ENCODE peak calls at places on chromosomes 13 and 19, in nine cellular contexts. T, L, H, B, U, Y, K, F and C are unnamed samples.
A peak's percentile ranks its signal among the peaks of the same experiment; 100 is the strongest.

GRCh38 chr13:80276371-80277289 is 64.3 kb downstream of the SPRY2 start:
- DNase-seq in T (peak; percentile 91), L (no peak), H (peak; percentile 15), B (peak; percentile 35), U (peak; percentile 4), Y (no peak), K (no peak), F (no peak), C (no peak)

GRCh38 chr13:35866801-35867200 is 264.4 kb downstream of the DCLK1 start:
- DNase-seq in T (no peak), L (no peak), H (peak; percentile 41), B (no peak), U (no peak), Y (no peak), K (no peak), F (no peak), C (no peak)

GRCh38 chr19:46962030-46962570 is 57.5 kb upstream of the NPAS1 start:
- DNase-seq in T (no peak), L (no peak), H (no peak), B (no peak), U (no peak), Y (no peak), K (no peak), F (no peak), C (no peak)

GRCh38 chr13:26202365-26202972 is 19.6 kb downstream of the RNF6 start:
- DNase-seq in T (no peak), L (no peak), H (no peak), B (peak; percentile 0), U (no peak), Y (no peak), K (no peak), F (no peak), C (no peak)

GRCh38 chr13:32917504-32917903 is 98.7 kb upstream of the KL start:
- DNase-seq in T (no peak), L (no peak), H (no peak), B (no peak), U (no peak), Y (no peak), K (no peak), F (no peak), C (no peak)

GRCh38 chr19:3276341-3276799 is 51.9 kb downstream of the CELF5 start:
- DNase-seq in T (no peak), L (no peak), H (peak; percentile 24), B (peak; percentile 93), U (no peak), Y (no peak), K (peak; percentile 69), F (no peak), C (peak; percentile 42)

GRCh38 chr19:4362871-4363545 is 19.6 kb downstream of the MPND start:
- DNase-seq in T (no peak), L (no peak), H (no peak), B (no peak), U (no peak), Y (no peak), K (no peak), F (no peak), C (no peak)

GRCh38 chr13:34748078-34748477 is 194.0 kb upstream of the NBEA start:
- DNase-seq in T (no peak), L (no peak), H (peak; percentile 49), B (peak; percentile 58), U (no peak), Y (no peak), K (no peak), F (no peak), C (no peak)

GRCh38 chr19:51627491-51628138 is 2.6 kb downstream of the SIGLEC5 start:
- DNase-seq in T (no peak), L (no peak), H (no peak), B (no peak), U (no peak), Y (no peak), K (no peak), F (no peak), C (no peak)

GRCh38 chr13:73782781-73783180 is 351.4 kb downstream of the KLF12 start:
- DNase-seq in T (no peak), L (no peak), H (no peak), B (no peak), U (no peak), Y (no peak), K (no peak), F (no peak), C (no peak)

GRCh38 chr19:45179063-45179847 is 671 bp downstream of the BLOC1S3 start:
- DNase-seq in T (no peak), L (no peak), H (peak; percentile 59), B (no peak), U (no peak), Y (no peak), K (peak; percentile 56), F (no peak), C (peak; percentile 57)

GRCh38 chr19:12843328-12843727 is 5.0 kb downstream of the MAST1 start:
- DNase-seq in T (no peak), L (no peak), H (no peak), B (no peak), U (no peak), Y (no peak), K (no peak), F (no peak), C (no peak)

GRCh38 chr19:39546599-39546998 is 6.6 kb upstream of the EID2 start:
- DNase-seq in T (no peak), L (no peak), H (no peak), B (no peak), U (no peak), Y (no peak), K (no peak), F (no peak), C (no peak)

GRCh38 chr13:112855859-112856258 is 113.2 kb upstream of the MCF2L start:
- DNase-seq in T (no peak), L (no peak), H (no peak), B (no peak), U (no peak), Y (no peak), K (no peak), F (no peak), C (no peak)

GRCh38 chr13:49586717-49587116 is 1.4 kb upstream of the RCBTB1 start:
- DNase-seq in T (no peak), L (no peak), H (no peak), B (no peak), U (no peak), Y (no peak), K (no peak), F (no peak), C (no peak)

GRCh38 chr13:23701191-23701590 is 131.0 kb downstream of the TNFRSF19 start:
- DNase-seq in T (no peak), L (peak; percentile 25), H (no peak), B (no peak), U (no peak), Y (no peak), K (no peak), F (no peak), C (no peak)

GRCh38 chr19:12842511-12842910 is 4.2 kb downstream of the MAST1 start:
- DNase-seq in T (no peak), L (no peak), H (no peak), B (no peak), U (no peak), Y (no peak), K (no peak), F (no peak), C (no peak)

GRCh38 chr13:63512095-63512494 is 2096.4 kb upstream of the PCDH20 start:
- DNase-seq in T (no peak), L (no peak), H (no peak), B (no peak), U (no peak), Y (no peak), K (no peak), F (no peak), C (no peak)

GRCh38 chr19:14383898-14384669 is 2.8 kb downstream of the ADGRE5 start:
- DNase-seq in T (peak; percentile 81), L (no peak), H (peak; percentile 69), B (no peak), U (no peak), Y (no peak), K (peak; percentile 73), F (peak; percentile 65), C (no peak)

GRCh38 chr19:18114483-18114882 is 16.9 kb downstream of the MAST3 start:
- DNase-seq in T (no peak), L (no peak), H (no peak), B (no peak), U (no peak), Y (no peak), K (no peak), F (no peak), C (no peak)

GRCh38 chr19:36246006-36246391 is 31.1 kb downstream of the ZNF146 start:
- DNase-seq in T (no peak), L (no peak), H (no peak), B (no peak), U (peak; percentile 21), Y (no peak), K (no peak), F (no peak), C (no peak)

GRCh38 chr13:98482476-98483444 is 94.1 kb downstream of the STK24 start:
- DNase-seq in T (no peak), L (no peak), H (peak; percentile 87), B (no peak), U (no peak), Y (no peak), K (no peak), F (no peak), C (no peak)

GRCh38 chr13:60837806-60838205 is 440.8 kb downstream of the TDRD3 start:
- DNase-seq in T (no peak), L (no peak), H (no peak), B (no peak), U (no peak), Y (no peak), K (no peak), F (no peak), C (no peak)

GRCh38 chr19:31838163-31838798 is 489.0 kb upstream of the TSHZ3 start:
- DNase-seq in T (no peak), L (no peak), H (peak; percentile 17), B (no peak), U (peak; percentile 20), Y (no peak), K (no peak), F (no peak), C (no peak)

GRCh38 chr13:100491164-100491847 is 97.3 kb downstream of the GGACT start:
- DNase-seq in T (peak; percentile 48), L (no peak), H (peak; percentile 49), B (no peak), U (no peak), Y (no peak), K (no peak), F (no peak), C (no peak)